ENCODE peak calls at places on chromosome 15, in seven cellular contexts. M is thoracic aorta, A is psoas muscle, F is upper lobe of right lung, U is RWPE2, C is heart left ventricle, L is activated B cell treated with CpG ODN at 0.5 μM for 24 hours. J is an unnamed sample.

GRCh38 chr15:62773369-62774165 is 269.0 kb upstream of the TPM1 start:
- ATAC-seq in A (no peak), C (no peak), M (no peak), F (no peak), L (no peak), U (no peak), J (no peak)

GRCh38 chr15:55707523-55707922 is 35.4 kb downstream of the PRTG start:
- ATAC-seq in M (no peak), U (no peak), L (no peak), A (no peak), C (no peak), F (no peak), J (no peak)

GRCh38 chr15:26888761-26889160 is 21.9 kb downstream of the GABRA5 start:
- ATAC-seq in L (no peak), U (peak; percentile 33), A (no peak), F (peak; percentile 10), M (no peak), C (no peak), J (no peak)

GRCh38 chr15:25089577-25089976 is 134.8 kb downstream of the SNRPN start:
- ATAC-seq in L (no peak), M (no peak), A (peak; percentile 50), F (no peak), U (no peak), C (peak; percentile 25), J (no peak)

GRCh38 chr15:60346653-60347052 is 51.1 kb downstream of the ANXA2 start:
- ATAC-seq in A (no peak), U (no peak), M (no peak), C (no peak), F (no peak), L (no peak), J (no peak)

GRCh38 chr15:25712961-25713355 is 150.2 kb downstream of the ATP10A start:
- ATAC-seq in U (no peak), L (no peak), F (no peak), A (no peak), M (no peak), C (no peak), J (no peak)

GRCh38 chr15:97235285-97235985 is 725.1 kb upstream of the ARRDC4 start:
- ATAC-seq in A (no peak), C (no peak), U (peak; percentile 75), M (no peak), L (no peak), F (peak; percentile 86), J (no peak)

GRCh38 chr15:96023081-96023480 is 307.4 kb upstream of the NR2F2 start:
- ATAC-seq in F (no peak), A (no peak), M (no peak), C (no peak), L (no peak), U (no peak), J (no peak)

GRCh38 chr15:85542895-85543331 is 162.5 kb downstream of the AKAP13 start:
- ATAC-seq in M (no peak), C (no peak), A (no peak), F (no peak), U (peak; percentile 8), L (peak; percentile 62), J (no peak)

GRCh38 chr15:85541744-85542143 is 161.3 kb downstream of the AKAP13 start:
- ATAC-seq in M (no peak), U (peak; percentile 28), A (no peak), L (peak; percentile 16), F (no peak), C (no peak), J (no peak)

GRCh38 chr15:85545185-85545584 is 164.8 kb downstream of the AKAP13 start:
- ATAC-seq in L (no peak), U (no peak), M (peak; percentile 70), A (peak; percentile 44), F (peak; percentile 53), C (no peak), J (peak; percentile 84)

GRCh38 chr15:85542488-85542887 is 162.1 kb downstream of the AKAP13 start:
- ATAC-seq in L (no peak), M (no peak), U (peak; percentile 10), C (no peak), F (no peak), A (no peak), J (no peak)

DNA sequence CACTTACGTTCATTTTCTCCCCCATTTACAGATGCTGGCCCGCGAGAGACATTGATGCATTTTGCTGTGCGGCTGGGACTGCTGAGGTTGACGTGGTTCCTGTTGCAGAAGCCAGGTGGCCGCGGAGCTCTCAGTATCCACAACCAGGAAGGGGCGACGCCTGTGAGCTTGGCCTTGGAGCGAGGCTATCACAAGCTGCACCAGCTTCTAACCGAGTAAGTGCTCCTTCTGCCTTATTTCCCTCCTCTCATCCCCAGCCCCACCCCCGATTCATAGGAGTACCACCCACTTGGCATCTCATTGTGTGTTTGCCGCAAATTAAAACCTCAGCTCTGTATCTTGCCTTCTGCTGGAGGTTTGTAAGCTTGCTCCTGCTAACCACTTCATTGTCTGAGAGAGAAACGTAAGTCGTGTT is 163.3 kb downstream of the AKAP13 start:
- ATAC-seq in M (no peak), A (no peak), C (peak; percentile 48), U (no peak), L (peak; percentile 40), F (peak; percentile 91), J (peak; percentile 55)
- TF ChIP-seq CTCF in M (no peak), A (no peak), C (no peak), U (no peak), L (no peak), F (peak; percentile 23), J (no peak)

DNA sequence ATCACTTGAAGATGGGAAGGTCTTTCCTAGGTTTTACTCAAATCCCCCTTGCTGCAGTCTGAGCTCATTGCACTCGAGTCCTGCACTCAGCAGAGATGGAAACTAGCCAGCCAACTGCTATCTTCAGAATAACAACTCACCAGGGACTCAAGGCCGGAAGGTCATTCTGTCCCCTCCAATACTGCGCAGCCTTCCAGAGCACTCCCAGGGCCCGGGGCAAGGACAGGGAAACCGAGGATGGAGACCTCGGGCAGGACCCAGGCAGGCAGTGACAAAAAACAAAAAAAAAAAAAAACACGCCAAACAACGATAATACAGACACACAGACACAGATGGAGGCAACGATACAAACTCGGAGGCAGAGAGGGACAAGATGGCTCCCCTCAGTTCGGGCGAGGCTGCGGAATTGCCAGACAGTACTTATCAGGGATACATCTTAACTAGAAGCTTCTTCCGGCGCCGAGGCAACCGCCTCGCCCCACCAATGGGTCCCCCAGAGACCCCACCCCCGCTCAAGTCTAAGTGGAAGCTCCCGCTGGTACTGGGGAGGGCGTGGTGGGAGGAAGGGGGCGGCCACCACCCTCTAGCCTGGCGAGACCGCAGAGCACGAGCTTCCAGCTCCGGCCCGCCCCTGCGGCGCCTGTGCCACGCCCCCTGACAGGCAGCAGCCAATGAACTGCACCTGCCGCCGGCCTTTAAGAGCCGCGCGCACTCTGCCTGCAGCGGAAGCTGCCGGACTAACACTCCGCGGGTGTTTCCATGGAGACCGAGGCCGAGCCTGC is 7.0 kb upstream of the MAP1A start:
- ATAC-seq in F (peak; percentile 100), C (peak; percentile 98), L (peak; percentile 96), A (peak; percentile 98), M (peak; percentile 95), U (peak; percentile 96), J (peak; percentile 98)
- TF ChIP-seq CTCF in F (peak; percentile 17), C (peak; percentile 35), L (no peak), A (peak; percentile 50), M (peak; percentile 21), U (peak; percentile 18), J (no peak)

GRCh38 chr15:98942966-98943584 is 64.5 kb downstream of the PGPEP1L start:
- ATAC-seq in F (no peak), A (peak; percentile 11), U (no peak), C (no peak), L (no peak), M (no peak), J (no peak)
- TF ChIP-seq CTCF in F (no peak), A (no peak), U (no peak), C (no peak), L (no peak), M (no peak), J (no peak)

DNA sequence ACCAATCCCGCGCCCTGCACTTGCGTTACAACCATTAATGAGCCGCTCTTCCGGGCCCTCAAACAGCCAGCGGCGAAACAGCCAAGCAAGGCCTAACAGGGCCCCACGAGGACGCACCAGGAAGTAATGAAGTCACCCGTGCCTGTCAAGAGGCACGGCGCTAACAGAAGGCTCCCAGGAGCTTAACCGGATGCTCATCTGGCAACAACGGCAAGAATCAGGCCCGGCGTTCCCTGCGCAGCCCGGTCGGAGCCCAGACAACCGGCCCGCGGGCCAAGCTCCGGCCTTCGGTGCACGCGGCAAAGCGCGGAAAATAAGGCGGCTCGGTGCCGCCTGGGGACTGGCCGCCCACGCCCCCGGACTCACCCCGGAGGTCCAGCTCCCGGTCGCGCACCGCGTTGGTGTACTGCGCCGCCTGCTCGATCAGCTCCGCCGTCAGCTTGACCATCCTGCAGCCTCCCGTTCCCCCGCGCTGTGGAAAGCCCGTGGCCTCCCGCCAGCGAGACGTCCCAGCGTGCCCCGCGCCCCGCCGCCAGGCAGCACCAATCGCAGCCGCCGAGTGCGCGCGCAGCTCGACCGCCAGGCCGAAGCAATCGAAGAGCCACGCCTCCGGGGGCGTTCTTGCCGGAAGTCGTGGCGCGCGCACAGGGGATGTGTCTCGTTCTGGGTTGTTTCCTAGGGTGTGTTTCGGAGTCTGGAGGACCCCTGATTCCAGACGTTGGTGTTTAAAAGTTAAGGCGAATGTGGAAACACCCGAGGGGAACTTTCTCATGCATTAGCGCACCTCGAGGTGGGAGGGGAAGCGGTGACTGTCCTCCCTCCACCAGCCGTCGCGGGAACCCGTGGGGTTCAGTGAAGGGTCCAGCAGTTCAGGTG is at the start of gene SNRPA1:
- ATAC-seq in L (peak; percentile 83), U (peak; percentile 74), A (peak; percentile 95), C (peak; percentile 76), F (peak; percentile 98), M (peak; percentile 80), J (peak; percentile 96)
- TF ChIP-seq CTCF in L (no peak), U (no peak), A (no peak), C (no peak), F (no peak), M (no peak), J (no peak)

GRCh38 chr15:90903733-90904536 is 833 bp downstream of the MAN2A2 start:
- ATAC-seq in C (no peak), F (peak; percentile 2), A (no peak), U (no peak), L (no peak), M (no peak), J (no peak)
- TF ChIP-seq CTCF in C (no peak), F (no peak), A (no peak), U (no peak), L (no peak), M (no peak), J (no peak)